ENCODE peak calls at places on chromosomes 13 and 19, in eight cellular contexts. Q is fibroblast of lung, M is dorsolateral prefrontal cortex, Y is body of pancreas, L is astrocyte, H is A549, O is choroid plexus epithelial cell, J is epithelial cell of esophagus. F is an unnamed sample.

GRCh38 chr13:74367193-74367592 is 233.0 kb upstream of the KLF12 start:
- DNase-seq in Q (no peak), M (no peak), Y (no peak), L (no peak), H (no peak), O (no peak), J (no peak), F (no peak)

GRCh38 chr19:896434-896833 is 3.1 kb downstream of the RNU6-9 start:
- DNase-seq in Q (no peak), M (no peak), Y (no peak), L (no peak), H (no peak), O (no peak), J (no peak), F (no peak)

GRCh38 chr19:7582446-7582845 is 13.2 kb upstream of the CAMSAP3 start:
- DNase-seq in Q (no peak), M (no peak), Y (no peak), L (no peak), H (no peak), O (no peak), J (no peak), F (no peak)

GRCh38 chr19:33725567-33725966 is 71.1 kb upstream of the KCTD15 start:
- DNase-seq in Q (no peak), M (no peak), Y (no peak), L (no peak), H (no peak), O (no peak), J (no peak), F (no peak)

GRCh38 chr13:86757236-86757978 is 913.8 kb upstream of the SLITRK5 start:
- DNase-seq in Q (no peak), M (no peak), Y (no peak), L (peak; percentile 13), H (no peak), O (peak; percentile 7), J (peak; percentile 73), F (no peak)

GRCh38 chr19:6059996-6060599 is 50.2 kb downstream of the RFX2 start:
- DNase-seq in Q (no peak), M (no peak), Y (no peak), L (no peak), H (no peak), O (no peak), J (no peak), F (no peak)

GRCh38 chr19:4053423-4054324 is 13.0 kb downstream of the ZBTB7A start:
- DNase-seq in Q (no peak), M (no peak), Y (no peak), L (no peak), H (no peak), O (no peak), J (no peak), F (no peak)

GRCh38 chr19:37007587-37008220 is 70.5 kb upstream of the ZNF420 start:
- DNase-seq in Q (peak; percentile 71), M (no peak), Y (peak; percentile 67), L (peak; percentile 37), H (no peak), O (peak; percentile 64), J (no peak), F (peak; percentile 36)

GRCh38 chr19:23286477-23286876 is 36.3 kb upstream of the ZNF724 start:
- DNase-seq in Q (no peak), M (no peak), Y (no peak), L (no peak), H (no peak), O (no peak), J (no peak), F (no peak)

GRCh38 chr13:76385606-76386005 is 500.6 kb downstream of the KCTD12 start:
- DNase-seq in Q (peak; percentile 17), M (no peak), Y (no peak), L (no peak), H (no peak), O (peak; percentile 4), J (peak; percentile 25), F (no peak)

GRCh38 chr19:39131255-39131755 is 5.7 kb downstream of the PAK4 start:
- DNase-seq in Q (no peak), M (no peak), Y (peak; percentile 21), L (no peak), H (no peak), O (no peak), J (peak; percentile 53), F (no peak)

GRCh38 chr19:39237200-39238184 is 7.3 kb downstream of the IFNL3 start:
- DNase-seq in Q (no peak), M (no peak), Y (peak; percentile 96), L (no peak), H (no peak), O (no peak), J (peak; percentile 14), F (no peak)

GRCh38 chr13:46389985-46390384 is 2.9 kb upstream of the RUBCNL start:
- DNase-seq in Q (peak; percentile 17), M (peak; percentile 88), Y (peak; percentile 70), L (no peak), H (no peak), O (no peak), J (no peak), F (no peak)

GRCh38 chr19:6412111-6412999 is 12.3 kb downstream of the KHSRP start:
- DNase-seq in Q (peak; percentile 9), M (no peak), Y (peak; percentile 39), L (no peak), H (no peak), O (peak; percentile 31), J (peak; percentile 41), F (no peak)

GRCh38 chr19:42111384-42111783 is 20.9 kb downstream of the POU2F2 start:
- DNase-seq in Q (no peak), M (no peak), Y (no peak), L (peak; percentile 74), H (no peak), O (no peak), J (peak; percentile 84), F (no peak)

GRCh38 chr19:43132696-43133095 is 50.2 kb upstream of the PSG2 start:
- DNase-seq in Q (no peak), M (no peak), Y (no peak), L (no peak), H (no peak), O (no peak), J (peak; percentile 40), F (no peak)

DNA sequence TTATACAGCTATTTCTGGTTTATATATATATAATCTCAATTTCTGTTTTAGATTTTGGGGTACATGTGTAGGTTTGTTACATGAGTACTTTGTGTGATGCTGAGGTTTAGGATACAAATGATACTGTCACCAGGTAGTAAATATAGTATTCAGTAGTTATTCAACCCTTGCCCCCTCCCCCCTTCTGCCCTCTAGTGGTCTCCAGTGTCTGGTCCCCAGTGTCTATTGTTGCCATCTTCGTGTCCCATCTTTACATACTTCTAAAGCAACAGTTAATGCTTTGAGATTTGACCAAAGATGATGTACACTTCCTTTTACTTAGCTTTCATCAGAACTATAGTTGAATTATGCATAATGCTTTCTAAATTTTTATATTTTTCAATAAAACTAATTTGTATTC is 1623.4 kb upstream of the PRR20A start:
- DNase-seq in Q (no peak), M (no peak), Y (no peak), L (no peak), H (no peak), O (no peak), J (no peak), F (no peak)
- TF ChIP-seq CTCF in Q (peak; percentile 11), M (no peak), Y (no peak), L (no peak), H (no peak), O (no peak), J (no peak), F (no peak)

GRCh38 chr19:10695401-10696398 is 5.5 kb upstream of the QTRT1 start:
- DNase-seq in Q (peak; percentile 93), M (peak; percentile 88), Y (peak; percentile 97), L (peak; percentile 75), H (peak; percentile 78), O (peak; percentile 97), J (peak; percentile 98), F (peak; percentile 81)
- TF ChIP-seq CTCF in Q (no peak), M (peak; percentile 37), Y (no peak), L (no peak), H (no peak), O (no peak), J (no peak), F (no peak)

DNA sequence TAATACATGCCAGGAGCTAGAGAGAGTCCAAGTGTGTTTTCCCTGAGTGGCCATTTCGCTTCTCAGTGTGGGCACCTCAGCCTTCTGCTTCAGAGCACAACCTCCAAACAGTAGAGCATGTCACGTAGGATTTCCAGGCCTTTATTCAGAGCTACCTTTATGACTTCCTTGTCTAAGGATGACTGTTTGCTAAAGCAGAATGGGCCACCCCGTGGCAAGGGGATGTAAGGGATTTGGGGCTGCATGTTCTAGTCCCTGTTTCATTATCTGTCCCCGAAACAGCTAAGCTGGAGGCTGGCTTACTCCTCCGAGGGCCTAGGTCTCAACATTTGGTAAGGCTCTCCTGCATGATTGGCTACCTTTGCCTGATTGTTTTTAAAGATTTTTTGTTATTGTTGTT is 6.0 kb downstream of the RNASEH2B start:
- DNase-seq in Q (no peak), M (no peak), Y (no peak), L (no peak), H (no peak), O (no peak), J (no peak), F (no peak)
- TF ChIP-seq CTCF in Q (no peak), M (no peak), Y (no peak), L (no peak), H (no peak), O (no peak), J (no peak), F (no peak)

DNA sequence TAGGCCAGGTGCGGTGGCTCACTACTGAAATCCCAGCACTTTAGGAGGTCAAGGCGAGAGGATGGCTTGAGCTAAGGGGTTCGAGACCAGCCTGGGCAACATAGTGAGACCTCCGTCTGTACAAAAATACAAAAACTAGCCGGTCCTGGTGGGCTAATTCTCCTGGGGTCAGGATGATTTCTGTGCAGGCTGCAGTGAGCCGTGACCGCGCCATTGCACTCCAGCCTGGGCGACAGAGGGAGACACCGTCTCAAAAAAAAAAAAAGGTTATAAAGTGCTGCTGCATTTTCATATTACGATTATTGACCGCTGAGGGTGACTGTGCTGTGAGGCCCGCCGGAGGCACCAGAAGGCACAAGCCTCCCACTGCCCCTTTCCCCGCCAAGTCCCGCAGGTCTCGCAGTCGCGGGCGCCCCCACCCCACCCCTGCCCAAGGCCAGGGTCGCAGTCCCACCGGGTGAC is 477 bp upstream of the PLEKHF1 start:
- DNase-seq in Q (no peak), M (no peak), Y (no peak), L (no peak), H (no peak), O (no peak), J (no peak), F (no peak)
- TF ChIP-seq CTCF in Q (no peak), M (peak; percentile 71), Y (no peak), L (no peak), H (peak; percentile 26), O (no peak), J (no peak), F (no peak)

DNA sequence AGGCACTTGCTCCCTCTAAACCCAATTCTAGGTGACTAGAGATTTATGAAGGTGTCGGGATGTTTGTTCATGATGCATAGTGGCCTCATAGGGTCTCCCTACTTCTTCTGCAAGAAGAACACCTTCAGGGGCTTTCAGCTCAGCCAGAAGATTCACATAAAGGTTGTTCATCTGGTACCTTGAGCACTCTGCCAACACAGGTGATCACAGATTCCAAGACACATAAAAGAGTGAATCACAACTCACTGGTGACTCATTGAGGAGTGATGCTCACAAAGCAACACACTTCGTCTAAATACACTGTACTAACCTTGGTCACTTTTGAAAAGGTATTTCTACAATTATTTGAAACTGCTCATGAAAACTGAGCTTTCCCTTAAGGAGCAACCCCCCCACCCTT is 6.8 kb upstream of the ZNF324 start:
- DNase-seq in Q (no peak), M (no peak), Y (no peak), L (no peak), H (no peak), O (no peak), J (peak; percentile 81), F (no peak)
- TF ChIP-seq CTCF in Q (no peak), M (no peak), Y (no peak), L (no peak), H (no peak), O (no peak), J (no peak), F (no peak)

GRCh38 chr19:17735410-17735809 is 15.9 kb upstream of the FCHO1 start:
- DNase-seq in Q (no peak), M (no peak), Y (no peak), L (no peak), H (no peak), O (no peak), J (no peak), F (no peak)
- TF ChIP-seq CTCF in Q (no peak), M (no peak), Y (no peak), L (no peak), H (no peak), O (no peak), J (no peak), F (no peak)

F was measured in AG09319.